ENCODE peak calls at places on chromosomes 16 and 17, in six cellular contexts. L is neural progenitor cell, R is OCI-LY7, K is hepatocyte, B is MM.1S, T is GM23338. S is an unnamed sample.

GRCh38 chr16:4316732-4317461 is 1.0 kb downstream of the GLIS2 start:
- DNase-seq in L (no peak), K (peak), R (no peak), T (no peak), B (no peak), S (peak)

GRCh38 chr16:16036359-16036792 is 87.0 kb downstream of the ABCC1 start:
- DNase-seq in K (no peak), R (no peak), T (no peak), B (no peak), L (peak), S (no peak)

GRCh38 chr17:12545877-12546513 is 119.7 kb upstream of the MYOCD start:
- DNase-seq in T (peak), B (peak), L (peak), R (peak), K (peak), S (peak)

GRCh38 chr16:85460252-85460982 is 152.7 kb upstream of the GSE1 start:
- DNase-seq in B (no peak), T (peak), R (no peak), K (peak), L (no peak), S (no peak)

GRCh38 chr16:52696126-52696525 is 149.2 kb upstream of the TOX3 start:
- DNase-seq in L (no peak), T (no peak), R (no peak), K (no peak), B (no peak), S (no peak)

GRCh38 chr17:2053380-2054261 is 1.3 kb upstream of the HIC1 start:
- DNase-seq in T (peak), B (peak), R (peak), K (peak), L (peak), S (peak)

GRCh38 chr17:73455050-73455687 is 143.4 kb upstream of the CDC42EP4 start:
- DNase-seq in L (no peak), K (no peak), T (no peak), B (no peak), R (no peak), S (no peak)

GRCh38 chr16:84638195-84638806 is 10.0 kb upstream of the KLHL36 start:
- DNase-seq in R (no peak), B (no peak), L (no peak), K (no peak), T (no peak), S (no peak)

GRCh38 chr16:84758627-84759026 is 58.8 kb downstream of the USP10 start:
- DNase-seq in B (no peak), L (no peak), R (no peak), T (no peak), K (no peak), S (no peak)

GRCh38 chr17:7523033-7523432 is 25.8 kb upstream of the TNFSF12 start:
- DNase-seq in T (peak), R (peak), B (peak), L (peak), K (no peak), S (peak)

GRCh38 chr17:17119533-17119932 is 77.3 kb downstream of the MPRIP start:
- DNase-seq in T (no peak), L (no peak), R (peak), K (no peak), B (no peak), S (peak)

GRCh38 chr16:27759947-27760844 is 210.3 kb downstream of the KATNIP start:
- DNase-seq in R (no peak), B (no peak), T (no peak), K (no peak), L (no peak), S (no peak)

GRCh38 chr17:29412780-29413565 is 22.8 kb downstream of the TAOK1 start:
- DNase-seq in T (no peak), L (no peak), R (no peak), K (no peak), B (no peak), S (peak)

GRCh38 chr17:5715478-5715877 is 131.2 kb upstream of the NLRP1 start:
- DNase-seq in R (no peak), T (no peak), L (no peak), K (no peak), B (no peak), S (peak)

GRCh38 chr16:82082543-82083244 is 47.6 kb downstream of the HSD17B2 start:
- DNase-seq in K (peak), B (peak), R (no peak), L (no peak), T (no peak), S (peak)

GRCh38 chr17:64736804-64737492 is 74.8 kb upstream of the SMURF2 start:
- DNase-seq in R (peak), K (peak), L (peak), T (peak), B (peak), S (peak)

GRCh38 chr17:68491381-68491849 is 20.8 kb upstream of the PRKAR1A start:
- DNase-seq in T (no peak), B (no peak), K (no peak), L (no peak), R (peak), S (no peak)

GRCh38 chr17:77011173-77012011 is 129.4 kb upstream of the SEC14L1 start:
- DNase-seq in T (peak), L (peak), B (peak), R (peak), K (peak), S (peak)

GRCh38 chr16:56855936-56856335 is 9.1 kb upstream of the SLC12A3 start:
- DNase-seq in L (no peak), K (no peak), R (no peak), T (no peak), B (no peak), S (no peak)

GRCh38 chr17:50203589-50204345 is 2.3 kb upstream of the COL1A1 start:
- DNase-seq in T (no peak), L (no peak), B (no peak), K (peak), R (no peak), S (peak)

GRCh38 chr17:75064867-75065561 is 18.0 kb downstream of the KCTD2 start:
- DNase-seq in L (peak), R (no peak), B (no peak), K (no peak), T (peak), S (no peak)

GRCh38 chr17:6654816-6655731 is 3.5 kb downstream of the C17orf100 start:
- DNase-seq in L (peak), R (no peak), T (peak), B (no peak), K (peak), S (no peak)

GRCh38 chr16:85080923-85081498 is 31.3 kb downstream of the CIBAR2 start:
- DNase-seq in L (peak), K (no peak), T (peak), R (no peak), B (no peak), S (no peak)

GRCh38 chr17:57895382-57896060 is 45.7 kb upstream of the MRPS23 start:
- DNase-seq in L (no peak), R (no peak), K (no peak), T (no peak), B (no peak), S (peak)

GRCh38 chr16:52591441-52592215 is 44.7 kb upstream of the TOX3 start:
- DNase-seq in L (no peak), K (no peak), T (no peak), B (no peak), R (no peak), S (no peak)

GRCh38 chr17:8518346-8518745 is 82.7 kb downstream of the NDEL1 start:
- DNase-seq in R (no peak), B (no peak), K (peak), L (no peak), T (no peak), S (no peak)

GRCh38 chr17:82297804-82298537 is 19.4 kb downstream of the CD7 start:
- DNase-seq in R (peak), T (peak), K (peak), B (peak), L (no peak), S (peak)

GRCh38 chr16:23482778-23483177 is 27.5 kb downstream of the GGA2 start:
- DNase-seq in B (no peak), R (no peak), K (no peak), T (no peak), L (no peak), S (no peak)

GRCh38 chr17:74875970-74876593 is 3.3 kb upstream of the FDXR start:
- DNase-seq in T (no peak), B (no peak), K (no peak), R (no peak), L (no peak), S (no peak)

GRCh38 chr16:180921-181667 is 835 bp downstream of the HBQ1 start:
- DNase-seq in K (peak), B (peak), L (peak), R (peak), T (peak), S (peak)

GRCh38 chr17:81135503-81136283 is 29.6 kb upstream of the PVALEF start:
- DNase-seq in T (no peak), B (no peak), R (no peak), K (no peak), L (no peak), S (no peak)

GRCh38 chr16:89952049-89952448 is 3.5 kb downstream of the DEF8 start:
- DNase-seq in T (no peak), L (no peak), B (no peak), R (no peak), K (no peak), S (no peak)

GRCh38 chr17:58200024-58200633 is 7.6 kb downstream of the EPX start:
- DNase-seq in L (peak), T (peak), R (peak), B (peak), K (peak), S (peak)

GRCh38 chr17:78239489-78239931 is 8.1 kb downstream of the TMEM235 start:
- DNase-seq in L (no peak), R (peak), T (no peak), B (no peak), K (peak), S (no peak)

GRCh38 chr16:51114369-51114768 is 36.7 kb downstream of the SALL1 start:
- DNase-seq in K (no peak), B (no peak), T (peak), R (no peak), L (peak), S (no peak)

GRCh38 chr16:31376705-31377104 is 16.4 kb upstream of the ITGAD start:
- DNase-seq in T (no peak), R (no peak), K (no peak), L (no peak), B (peak), S (no peak)

GRCh38 chr16:14289692-14290340 is 218.7 kb downstream of the MRTFB start:
- DNase-seq in B (peak), L (peak), T (peak), R (peak), K (no peak), S (peak)

GRCh38 chr16:72552675-72553074 is 380.7 kb upstream of the PMFBP1 start:
- DNase-seq in R (no peak), B (no peak), K (no peak), T (no peak), L (no peak), S (peak)
- TF ChIP-seq EZH2phosphoT487 in R (no peak), B (no peak), K (no peak), T (no peak), L (no peak), S (no peak)

DNA sequence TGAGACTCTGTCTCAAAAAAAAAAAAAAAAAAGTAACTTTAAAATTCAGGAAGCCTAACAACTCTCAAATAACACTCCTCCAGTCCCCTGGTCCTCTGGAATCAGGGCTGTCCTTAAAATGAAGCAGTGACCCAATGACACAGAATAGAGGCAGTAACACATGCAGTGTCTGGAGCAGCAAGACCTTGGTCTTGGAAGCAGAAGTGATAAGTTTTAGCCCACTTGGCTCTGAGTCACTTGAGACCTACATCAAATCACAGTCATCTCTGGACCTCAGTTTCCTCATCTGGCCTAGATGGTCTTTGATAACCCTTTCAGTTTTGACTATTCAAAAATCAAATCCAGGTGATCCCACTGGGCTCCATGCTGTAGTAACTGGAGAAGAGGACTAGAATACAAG is 39.0 kb downstream of the LYRM1 start:
- DNase-seq in B (no peak), L (no peak), T (no peak), R (no peak), K (no peak), S (no peak)
- TF ChIP-seq EZH2phosphoT487 in B (no peak), L (no peak), T (no peak), R (no peak), K (no peak), S (no peak)

GRCh38 chr17:38454528-38454927 is 26.3 kb downstream of the ARHGAP23 start:
- DNase-seq in R (no peak), T (no peak), B (no peak), L (no peak), K (peak), S (peak)
- TF ChIP-seq EZH2phosphoT487 in R (no peak), T (no peak), B (no peak), L (no peak), K (no peak), S (no peak)

GRCh38 chr17:253091-253846 is 71.8 kb upstream of the DOC2B start:
- DNase-seq in T (no peak), L (no peak), K (no peak), R (no peak), B (no peak), S (no peak)
- TF ChIP-seq EZH2phosphoT487 in T (no peak), L (no peak), K (no peak), R (no peak), B (no peak), S (no peak)

DNA sequence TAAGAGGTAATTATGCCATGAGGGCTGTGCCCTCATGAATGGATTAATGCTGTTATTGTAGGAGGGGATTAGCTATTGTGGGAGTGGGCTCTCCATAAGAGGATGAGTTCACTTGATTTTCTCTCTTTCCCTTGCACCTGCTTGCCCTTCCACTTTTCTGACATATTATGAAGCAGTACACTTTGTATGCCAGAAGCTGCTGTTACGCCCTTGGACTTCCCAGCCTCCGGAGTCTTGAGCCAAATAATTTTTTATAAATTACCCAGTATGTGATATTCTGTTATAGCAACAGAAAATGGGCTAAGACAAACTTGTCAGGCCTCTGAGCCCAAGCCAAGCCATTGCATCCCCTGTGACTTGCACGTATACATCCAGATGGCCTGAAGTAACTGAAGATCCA is 38.4 kb downstream of the PSMD12 start:
- DNase-seq in B (no peak), K (no peak), R (no peak), T (no peak), L (no peak), S (no peak)
- TF ChIP-seq EZH2phosphoT487 in B (no peak), K (no peak), R (no peak), T (no peak), L (no peak), S (no peak)

GRCh38 chr16:88316941-88317618 is 65.7 kb upstream of the ZNF469 start:
- DNase-seq in K (no peak), R (no peak), L (no peak), T (no peak), B (no peak), S (peak)
- TF ChIP-seq EZH2phosphoT487 in K (no peak), R (no peak), L (no peak), T (no peak), B (no peak), S (no peak)

GRCh38 chr17:41705271-41705991 is 6.7 kb upstream of the GAST start:
- DNase-seq in T (peak), L (peak), R (no peak), B (no peak), K (no peak), S (no peak)
- TF ChIP-seq EZH2phosphoT487 in T (no peak), L (no peak), R (no peak), B (no peak), K (no peak), S (no peak)

DNA sequence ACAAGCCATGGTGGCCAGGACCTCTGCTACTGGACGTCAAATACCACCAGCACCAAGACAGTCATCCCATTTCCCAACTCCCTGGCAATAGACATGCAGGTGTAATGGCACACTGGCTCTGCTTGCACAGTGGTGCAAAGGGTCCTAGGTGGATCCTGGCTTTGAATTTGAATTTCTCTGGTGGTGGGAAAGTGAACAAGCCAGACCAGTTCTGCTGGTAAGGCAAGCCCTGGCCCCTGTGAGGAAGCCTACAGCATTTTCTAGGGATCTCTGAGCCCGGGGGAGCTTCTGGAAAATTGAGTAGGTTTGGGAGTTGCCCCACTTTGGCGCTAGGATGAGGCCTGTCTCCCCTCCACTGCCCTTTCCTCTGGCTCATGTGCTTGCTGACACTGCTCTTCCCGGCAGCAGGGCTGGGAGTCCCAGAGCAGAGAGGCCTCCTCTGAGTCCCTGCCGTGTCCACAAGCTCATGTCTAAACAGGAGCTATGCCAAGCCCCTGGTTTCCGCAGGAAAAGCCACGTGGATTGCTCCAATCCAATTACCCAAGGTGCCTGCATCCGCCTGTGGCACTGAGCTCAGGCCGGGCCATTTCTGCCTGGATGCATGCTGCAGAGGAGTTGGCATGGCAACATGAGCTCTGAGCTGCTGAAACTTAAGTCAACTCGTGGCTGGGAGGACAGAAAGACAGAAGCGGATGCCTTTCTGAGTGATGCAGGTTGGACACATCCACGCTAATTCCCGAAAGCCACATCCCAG is 67.0 kb downstream of the PRMT7 start:
- DNase-seq in B (no peak), T (no peak), L (peak), R (no peak), K (no peak), S (no peak)
- TF ChIP-seq EZH2phosphoT487 in B (no peak), T (no peak), L (no peak), R (no peak), K (no peak), S (no peak)

DNA sequence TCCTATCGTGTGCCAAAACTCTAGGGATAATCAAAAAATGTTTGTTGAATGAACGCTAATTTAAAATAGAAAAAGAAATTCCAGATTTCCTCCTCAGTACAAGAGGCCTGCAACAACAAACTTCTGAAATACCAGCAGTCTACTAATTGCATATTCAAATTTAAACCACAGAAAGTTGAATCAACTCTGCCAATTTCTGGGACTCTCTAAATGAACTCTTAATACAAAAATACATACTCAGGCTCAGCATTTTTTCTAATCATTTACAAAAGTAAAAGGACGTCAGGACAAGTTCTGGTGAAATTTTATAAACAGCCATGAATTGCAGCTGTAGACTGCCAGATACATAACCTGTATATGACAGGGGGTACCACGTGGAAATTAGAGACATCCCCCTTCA is 49.0 kb downstream of the KANSL1 start:
- DNase-seq in T (no peak), K (no peak), L (no peak), R (no peak), B (peak), S (no peak)
- TF ChIP-seq EZH2phosphoT487 in T (no peak), K (no peak), L (no peak), R (no peak), B (no peak), S (no peak)

GRCh38 chr17:15744885-15745284 is 12.8 kb downstream of the TBC1D26 start:
- DNase-seq in R (no peak), T (peak), L (no peak), K (no peak), B (no peak), S (no peak)
- TF ChIP-seq EZH2phosphoT487 in R (no peak), T (no peak), L (no peak), K (no peak), B (no peak), S (no peak)

S was measured in GM23248.